ENCODE peak calls at places on chromosomes 12 and 14, in seven cellular contexts. One of them, this sample, is unnamed.

GRCh38 chr14:100714205-100714781 is 12.4 kb upstream of the DLK1 start:
- DNase-seq in fibroblast of pulmonary artery: no peak
- DNase-seq in effector memory CD4-positive, alpha-beta T cell: no peak
- DNase-seq in right cardiac atrium: no peak
- DNase-seq in AG10803: no peak
- DNase-seq in kidney tubule cell: peak
- DNase-seq in hypothalamus: no peak
- DNase-seq in this sample: peak

GRCh38 chr12:44157359-44157758 is 321.5 kb downstream of the TMEM117 start:
- DNase-seq in right cardiac atrium: no peak
- DNase-seq in effector memory CD4-positive, alpha-beta T cell: no peak
- DNase-seq in fibroblast of pulmonary artery: no peak
- DNase-seq in hypothalamus: no peak
- DNase-seq in AG10803: no peak
- DNase-seq in kidney tubule cell: no peak
- DNase-seq in this sample: no peak

GRCh38 chr14:53537421-53538315 is 384.5 kb upstream of the DDHD1 start:
- DNase-seq in right cardiac atrium: no peak
- DNase-seq in effector memory CD4-positive, alpha-beta T cell: no peak
- DNase-seq in fibroblast of pulmonary artery: no peak
- DNase-seq in AG10803: peak
- DNase-seq in kidney tubule cell: no peak
- DNase-seq in hypothalamus: no peak
- DNase-seq in this sample: no peak

GRCh38 chr12:68477256-68477655 is 133.4 kb upstream of the RAP1B start:
- DNase-seq in fibroblast of pulmonary artery: no peak
- DNase-seq in right cardiac atrium: no peak
- DNase-seq in kidney tubule cell: no peak
- DNase-seq in hypothalamus: no peak
- DNase-seq in AG10803: peak
- DNase-seq in effector memory CD4-positive, alpha-beta T cell: no peak
- DNase-seq in this sample: no peak

GRCh38 chr14:93464271-93464670 is 33.5 kb downstream of the UNC79 start:
- DNase-seq in kidney tubule cell: no peak
- DNase-seq in hypothalamus: no peak
- DNase-seq in effector memory CD4-positive, alpha-beta T cell: no peak
- DNase-seq in AG10803: no peak
- DNase-seq in right cardiac atrium: no peak
- DNase-seq in fibroblast of pulmonary artery: no peak
- DNase-seq in this sample: no peak

GRCh38 chr14:67268456-67269115 is 27.4 kb downstream of the PALS1 start:
- DNase-seq in AG10803: peak
- DNase-seq in kidney tubule cell: peak
- DNase-seq in effector memory CD4-positive, alpha-beta T cell: no peak
- DNase-seq in right cardiac atrium: no peak
- DNase-seq in hypothalamus: no peak
- DNase-seq in fibroblast of pulmonary artery: peak
- DNase-seq in this sample: no peak

GRCh38 chr12:67940780-67941243 is 48.4 kb upstream of the IFNG-AS1 start:
- DNase-seq in fibroblast of pulmonary artery: peak
- DNase-seq in kidney tubule cell: peak
- DNase-seq in hypothalamus: no peak
- DNase-seq in right cardiac atrium: no peak
- DNase-seq in AG10803: peak
- DNase-seq in effector memory CD4-positive, alpha-beta T cell: no peak
- DNase-seq in this sample: no peak

GRCh38 chr12:6943719-6944380 is at the start of the genes C12orf57 and RNU7-1:
- DNase-seq in kidney tubule cell: peak
- DNase-seq in effector memory CD4-positive, alpha-beta T cell: peak
- DNase-seq in hypothalamus: peak
- DNase-seq in AG10803: peak
- DNase-seq in right cardiac atrium: peak
- DNase-seq in fibroblast of pulmonary artery: peak
- DNase-seq in this sample: peak

GRCh38 chr14:106530423-106531107 is 1004.2 kb downstream of the TMEM121 start:
- DNase-seq in kidney tubule cell: no peak
- DNase-seq in AG10803: no peak
- DNase-seq in hypothalamus: no peak
- DNase-seq in effector memory CD4-positive, alpha-beta T cell: peak
- DNase-seq in fibroblast of pulmonary artery: no peak
- DNase-seq in right cardiac atrium: no peak
- DNase-seq in this sample: no peak

GRCh38 chr14:74238974-74239847 is at the start of gene VSX2:
- DNase-seq in AG10803: no peak
- DNase-seq in right cardiac atrium: no peak
- DNase-seq in kidney tubule cell: no peak
- DNase-seq in effector memory CD4-positive, alpha-beta T cell: no peak
- DNase-seq in fibroblast of pulmonary artery: no peak
- DNase-seq in hypothalamus: no peak
- DNase-seq in this sample: no peak

GRCh38 chr12:22333751-22334695 is 484 bp downstream of the ST8SIA1 start:
- DNase-seq in fibroblast of pulmonary artery: no peak
- DNase-seq in hypothalamus: peak
- DNase-seq in right cardiac atrium: no peak
- DNase-seq in AG10803: no peak
- DNase-seq in effector memory CD4-positive, alpha-beta T cell: no peak
- DNase-seq in kidney tubule cell: no peak
- DNase-seq in this sample: no peak

GRCh38 chr14:68873379-68873778 is 80.5 kb upstream of the ZFP36L1 start:
- DNase-seq in hypothalamus: no peak
- DNase-seq in AG10803: no peak
- DNase-seq in effector memory CD4-positive, alpha-beta T cell: no peak
- DNase-seq in right cardiac atrium: no peak
- DNase-seq in fibroblast of pulmonary artery: no peak
- DNase-seq in kidney tubule cell: no peak
- DNase-seq in this sample: no peak

GRCh38 chr14:103209054-103209453 is 85.8 kb downstream of the TNFAIP2 start:
- DNase-seq in fibroblast of pulmonary artery: no peak
- DNase-seq in hypothalamus: no peak
- DNase-seq in right cardiac atrium: no peak
- DNase-seq in effector memory CD4-positive, alpha-beta T cell: no peak
- DNase-seq in kidney tubule cell: peak
- DNase-seq in AG10803: peak
- DNase-seq in this sample: no peak

GRCh38 chr12:104314242-104314614 is 10.7 kb downstream of the EID3 start:
- DNase-seq in AG10803: no peak
- DNase-seq in fibroblast of pulmonary artery: peak
- DNase-seq in right cardiac atrium: no peak
- DNase-seq in kidney tubule cell: peak
- DNase-seq in hypothalamus: no peak
- DNase-seq in effector memory CD4-positive, alpha-beta T cell: no peak
- DNase-seq in this sample: no peak

GRCh38 chr12:90543841-90544240 is 411.1 kb downstream of the CCER1 start:
- DNase-seq in fibroblast of pulmonary artery: peak
- DNase-seq in kidney tubule cell: no peak
- DNase-seq in right cardiac atrium: no peak
- DNase-seq in effector memory CD4-positive, alpha-beta T cell: no peak
- DNase-seq in hypothalamus: no peak
- DNase-seq in AG10803: no peak
- DNase-seq in this sample: no peak

GRCh38 chr14:67919259-67919658 is 99.7 kb downstream of the RAD51B start:
- DNase-seq in kidney tubule cell: no peak
- DNase-seq in AG10803: no peak
- DNase-seq in right cardiac atrium: no peak
- DNase-seq in fibroblast of pulmonary artery: peak
- DNase-seq in hypothalamus: no peak
- DNase-seq in effector memory CD4-positive, alpha-beta T cell: no peak
- DNase-seq in this sample: no peak

GRCh38 chr12:10618338-10618987 is 5.1 kb upstream of the MAGOHB start:
- DNase-seq in effector memory CD4-positive, alpha-beta T cell: no peak
- DNase-seq in hypothalamus: no peak
- DNase-seq in kidney tubule cell: peak
- DNase-seq in AG10803: peak
- DNase-seq in fibroblast of pulmonary artery: peak
- DNase-seq in right cardiac atrium: no peak
- DNase-seq in this sample: no peak

GRCh38 chr12:123937707-123938600 is 34.7 kb downstream of the CCDC92 start:
- DNase-seq in hypothalamus: no peak
- DNase-seq in kidney tubule cell: peak
- DNase-seq in right cardiac atrium: no peak
- DNase-seq in effector memory CD4-positive, alpha-beta T cell: peak
- DNase-seq in AG10803: peak
- DNase-seq in fibroblast of pulmonary artery: no peak
- DNase-seq in this sample: no peak

GRCh38 chr14:77130386-77130785 is 11.2 kb downstream of the ZDHHC22 start:
- DNase-seq in fibroblast of pulmonary artery: no peak
- DNase-seq in right cardiac atrium: no peak
- DNase-seq in kidney tubule cell: no peak
- DNase-seq in hypothalamus: no peak
- DNase-seq in AG10803: no peak
- DNase-seq in effector memory CD4-positive, alpha-beta T cell: no peak
- DNase-seq in this sample: no peak

GRCh38 chr12:13365782-13366366 is 169.3 kb downstream of the EMP1 start:
- DNase-seq in effector memory CD4-positive, alpha-beta T cell: no peak
- DNase-seq in kidney tubule cell: no peak
- DNase-seq in fibroblast of pulmonary artery: peak
- DNase-seq in AG10803: no peak
- DNase-seq in hypothalamus: no peak
- DNase-seq in right cardiac atrium: peak
- DNase-seq in this sample: no peak

GRCh38 chr12:130162771-130163460 is 652 bp downstream of the FZD10 start:
- DNase-seq in right cardiac atrium: no peak
- DNase-seq in AG10803: no peak
- DNase-seq in fibroblast of pulmonary artery: no peak
- DNase-seq in effector memory CD4-positive, alpha-beta T cell: no peak
- DNase-seq in kidney tubule cell: peak
- DNase-seq in hypothalamus: no peak
- DNase-seq in this sample: no peak

GRCh38 chr14:103483600-103483999 is 39.0 kb downstream of the CKB start:
- DNase-seq in AG10803: peak
- DNase-seq in right cardiac atrium: no peak
- DNase-seq in kidney tubule cell: peak
- DNase-seq in effector memory CD4-positive, alpha-beta T cell: no peak
- DNase-seq in fibroblast of pulmonary artery: peak
- DNase-seq in hypothalamus: no peak
- DNase-seq in this sample: no peak

GRCh38 chr12:38904932-38905479 is 385 bp downstream of the CPNE8 start:
- DNase-seq in hypothalamus: peak
- DNase-seq in AG10803: peak
- DNase-seq in right cardiac atrium: peak
- DNase-seq in kidney tubule cell: peak
- DNase-seq in fibroblast of pulmonary artery: peak
- DNase-seq in effector memory CD4-positive, alpha-beta T cell: peak
- DNase-seq in this sample: no peak

GRCh38 chr14:80427101-80427500 is 215.8 kb upstream of the DIO2 start:
- DNase-seq in effector memory CD4-positive, alpha-beta T cell: no peak
- DNase-seq in hypothalamus: no peak
- DNase-seq in right cardiac atrium: no peak
- DNase-seq in AG10803: peak
- DNase-seq in kidney tubule cell: no peak
- DNase-seq in fibroblast of pulmonary artery: peak
- DNase-seq in this sample: no peak

GRCh38 chr14:96264850-96265249 is 8.8 kb downstream of the BDKRB1 start:
- DNase-seq in hypothalamus: no peak
- DNase-seq in effector memory CD4-positive, alpha-beta T cell: no peak
- DNase-seq in fibroblast of pulmonary artery: peak
- DNase-seq in AG10803: peak
- DNase-seq in kidney tubule cell: peak
- DNase-seq in right cardiac atrium: no peak
- DNase-seq in this sample: no peak

GRCh38 chr12:73678335-73678734 is 859.3 kb upstream of the ATXN7L3B start:
- DNase-seq in AG10803: no peak
- DNase-seq in hypothalamus: no peak
- DNase-seq in kidney tubule cell: no peak
- DNase-seq in right cardiac atrium: no peak
- DNase-seq in effector memory CD4-positive, alpha-beta T cell: no peak
- DNase-seq in fibroblast of pulmonary artery: no peak
- DNase-seq in this sample: no peak

GRCh38 chr12:124761876-124762275 is 101.8 kb downstream of the SCARB1 start:
- DNase-seq in right cardiac atrium: peak
- DNase-seq in kidney tubule cell: no peak
- DNase-seq in fibroblast of pulmonary artery: no peak
- DNase-seq in hypothalamus: no peak
- DNase-seq in effector memory CD4-positive, alpha-beta T cell: no peak
- DNase-seq in AG10803: no peak
- DNase-seq in this sample: no peak

GRCh38 chr14:79342942-79343341 is 868.4 kb downstream of the DIO2 start:
- DNase-seq in kidney tubule cell: no peak
- DNase-seq in effector memory CD4-positive, alpha-beta T cell: no peak
- DNase-seq in right cardiac atrium: no peak
- DNase-seq in AG10803: no peak
- DNase-seq in hypothalamus: no peak
- DNase-seq in fibroblast of pulmonary artery: no peak
- DNase-seq in this sample: no peak

GRCh38 chr14:99773496-99774203 is 19.6 kb upstream of the EML1 start:
- DNase-seq in fibroblast of pulmonary artery: no peak
- DNase-seq in right cardiac atrium: no peak
- DNase-seq in AG10803: no peak
- DNase-seq in effector memory CD4-positive, alpha-beta T cell: no peak
- DNase-seq in hypothalamus: no peak
- DNase-seq in kidney tubule cell: no peak
- DNase-seq in this sample: no peak

GRCh38 chr12:27802511-27802910 is 22.5 kb upstream of the MANSC4 start:
- DNase-seq in hypothalamus: no peak
- DNase-seq in AG10803: no peak
- DNase-seq in right cardiac atrium: no peak
- DNase-seq in effector memory CD4-positive, alpha-beta T cell: no peak
- DNase-seq in fibroblast of pulmonary artery: no peak
- DNase-seq in kidney tubule cell: no peak
- DNase-seq in this sample: no peak

GRCh38 chr14:103396463-103396862 is 11.2 kb downstream of the MARK3 start:
- DNase-seq in right cardiac atrium: no peak
- DNase-seq in fibroblast of pulmonary artery: no peak
- DNase-seq in effector memory CD4-positive, alpha-beta T cell: no peak
- DNase-seq in hypothalamus: no peak
- DNase-seq in kidney tubule cell: no peak
- DNase-seq in AG10803: no peak
- DNase-seq in this sample: no peak

GRCh38 chr14:91373591-91374245 is 43.9 kb downstream of the CCDC88C start:
- DNase-seq in effector memory CD4-positive, alpha-beta T cell: no peak
- DNase-seq in fibroblast of pulmonary artery: no peak
- DNase-seq in right cardiac atrium: no peak
- DNase-seq in kidney tubule cell: peak
- DNase-seq in hypothalamus: no peak
- DNase-seq in AG10803: no peak
- DNase-seq in this sample: no peak

GRCh38 chr14:99029916-99030305 is 242.1 kb downstream of the BCL11B start:
- DNase-seq in effector memory CD4-positive, alpha-beta T cell: no peak
- DNase-seq in kidney tubule cell: no peak
- DNase-seq in right cardiac atrium: no peak
- DNase-seq in fibroblast of pulmonary artery: no peak
- DNase-seq in hypothalamus: no peak
- DNase-seq in AG10803: no peak
- DNase-seq in this sample: no peak

GRCh38 chr14:60589442-60589841 is 59.8 kb downstream of the SIX1 start:
- DNase-seq in AG10803: no peak
- DNase-seq in fibroblast of pulmonary artery: no peak
- DNase-seq in hypothalamus: no peak
- DNase-seq in effector memory CD4-positive, alpha-beta T cell: no peak
- DNase-seq in kidney tubule cell: no peak
- DNase-seq in right cardiac atrium: no peak
- DNase-seq in this sample: no peak

GRCh38 chr12:113002155-113002554 is 23.8 kb downstream of the OAS2 start:
- DNase-seq in effector memory CD4-positive, alpha-beta T cell: no peak
- DNase-seq in fibroblast of pulmonary artery: no peak
- DNase-seq in kidney tubule cell: no peak
- DNase-seq in hypothalamus: no peak
- DNase-seq in AG10803: no peak
- DNase-seq in right cardiac atrium: no peak
- DNase-seq in this sample: no peak

This sample was measured in NCI-H2029.